ENCODE peak calls at places on chromosomes 6 and 20, in six cellular contexts. W is transverse colon, Q is HepG2, U is spleen, X is stomach, D is GM23338. J is an unnamed sample. For H3K36me3, the result is how much of the 10 kb centered on the place peaks cover.

GRCh38 chr6:165831812-165832470 is 168.9 kb upstream of the PDE10A start:
- DNase-seq in W (no peak), Q (no peak), U (no peak), X (no peak), D (no peak), J (no peak)

GRCh38 chr6:73308712-73309533 is 45.2 kb downstream of the DPPA5 start:
- DNase-seq in W (no peak), Q (no peak), U (no peak), X (no peak), D (peak), J (no peak)

GRCh38 chr6:167855825-167856425 is 29.2 kb downstream of the AFDN start:
- DNase-seq in W (no peak), Q (peak), U (no peak), X (no peak), D (no peak), J (peak)

GRCh38 chr6:15431762-15432495 is 186.1 kb downstream of the JARID2 start:
- DNase-seq in W (no peak), Q (peak), U (no peak), X (no peak), D (no peak), J (no peak)

GRCh38 chr6:128112494-128112893 is 211.6 kb upstream of the THEMIS start:
- DNase-seq in W (no peak), Q (no peak), U (no peak), X (no peak), D (no peak), J (no peak)

GRCh38 chr6:151257984-151258445 is 18.2 kb downstream of the AKAP12 start:
- DNase-seq in W (no peak), Q (no peak), U (no peak), X (no peak), D (no peak), J (no peak)

GRCh38 chr6:155001482-155001881 is 6.4 kb downstream of the TIAM2 start:
- DNase-seq in W (no peak), Q (peak), U (no peak), X (no peak), D (no peak), J (no peak)

GRCh38 chr6:125953502-125953875 is 3.1 kb upstream of the HINT3 start:
- DNase-seq in W (peak), Q (peak), U (peak), X (peak), D (peak), J (no peak)

GRCh38 chr6:130993292-130993765 is 69.7 kb downstream of the EPB41L2 start:
- DNase-seq in W (no peak), Q (no peak), U (no peak), X (no peak), D (peak), J (no peak)

GRCh38 chr6:127566671-127567070 is 10.3 kb upstream of the C6orf58 start:
- DNase-seq in W (no peak), Q (no peak), U (no peak), X (no peak), D (no peak), J (no peak)

GRCh38 chr6:87342829-87343228 is 1.8 kb upstream of the C6orf163 start:
- DNase-seq in W (no peak), Q (peak), U (no peak), X (no peak), D (no peak), J (no peak)

GRCh38 chr6:28768187-28768913 is 155.4 kb downstream of the TRIM27 start:
- DNase-seq in W (no peak), Q (no peak), U (no peak), X (no peak), D (no peak), J (no peak)

GRCh38 chr6:127966616-127967015 is 65.8 kb upstream of the THEMIS start:
- DNase-seq in W (no peak), Q (no peak), U (no peak), X (no peak), D (no peak), J (no peak)

GRCh38 chr6:14386263-14386981 is 268.9 kb downstream of the CD83 start:
- DNase-seq in W (no peak), Q (no peak), U (no peak), X (no peak), D (no peak), J (no peak)

GRCh38 chr20:32458061-32458836 is 100.1 kb downstream of the ASXL1 start:
- DNase-seq in W (no peak), Q (no peak), U (no peak), X (no peak), D (peak), J (no peak)

GRCh38 chr6:140321891-140322290 is 947.4 kb upstream of the CITED2 start:
- DNase-seq in W (no peak), Q (no peak), U (no peak), X (no peak), D (no peak), J (no peak)

GRCh38 chr6:21538186-21538798 is 55.3 kb upstream of the SOX4 start:
- DNase-seq in W (no peak), Q (peak), U (no peak), X (no peak), D (no peak), J (peak)

GRCh38 chr6:89597988-89598387 is 40.6 kb downstream of the LYRM2 start:
- DNase-seq in W (no peak), Q (peak), U (no peak), X (no peak), D (peak), J (peak)

GRCh38 chr20:57434390-57434700 is 43.1 kb downstream of the RBM38 start:
- DNase-seq in W (no peak), Q (no peak), U (peak), X (no peak), D (no peak), J (no peak)
- TF ChIP-seq CTCF in W (no peak), Q (no peak), U (no peak), X (no peak), D (peak), J (peak)

DNA sequence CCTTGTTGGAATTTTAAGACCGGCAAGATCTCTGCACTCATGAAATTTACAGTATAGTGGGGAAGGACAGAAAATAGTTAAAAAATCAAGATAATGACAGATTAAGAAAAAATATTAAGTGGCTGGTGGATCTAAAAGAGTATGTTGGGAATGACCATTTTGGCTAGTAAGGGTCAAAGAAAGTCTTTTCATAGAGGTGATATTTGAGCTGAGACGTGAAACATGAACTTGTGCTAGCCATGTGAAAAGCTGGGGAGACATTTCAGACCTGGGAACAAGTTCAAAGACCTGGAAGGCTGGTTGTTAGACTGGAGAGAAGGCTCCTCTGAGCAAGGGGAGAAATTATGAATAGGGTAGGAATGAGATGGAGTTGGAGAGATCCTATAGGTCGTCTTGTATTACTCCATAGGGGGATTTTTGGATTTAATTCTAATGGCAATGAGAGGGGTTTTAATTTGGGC is 4.7 kb downstream of the BICRAL start:
- DNase-seq in W (no peak), Q (no peak), U (no peak), X (no peak), D (no peak), J (no peak)
- H3K4me3 ChIP-seq in W (no peak), Q (no peak), U (no peak), X (peak), D (no peak), J (no peak)

GRCh38 chr6:57265755-57266221 is 43.7 kb upstream of the RAB23 start:
- DNase-seq in W (no peak), Q (no peak), U (no peak), X (no peak), D (no peak), J (no peak)
- H3K36me3 ChIP-seq in W (under half), Q (under half), U (under half), X (under half), D (under half), J (under half)

GRCh38 chr20:47629907-47630306 is 128.2 kb downstream of the NCOA3 start:
- DNase-seq in W (no peak), Q (no peak), U (no peak), X (no peak), D (no peak), J (no peak)
- TF ChIP-seq CTCF in W (no peak), Q (no peak), U (no peak), X (no peak), D (no peak), J (no peak)

DNA sequence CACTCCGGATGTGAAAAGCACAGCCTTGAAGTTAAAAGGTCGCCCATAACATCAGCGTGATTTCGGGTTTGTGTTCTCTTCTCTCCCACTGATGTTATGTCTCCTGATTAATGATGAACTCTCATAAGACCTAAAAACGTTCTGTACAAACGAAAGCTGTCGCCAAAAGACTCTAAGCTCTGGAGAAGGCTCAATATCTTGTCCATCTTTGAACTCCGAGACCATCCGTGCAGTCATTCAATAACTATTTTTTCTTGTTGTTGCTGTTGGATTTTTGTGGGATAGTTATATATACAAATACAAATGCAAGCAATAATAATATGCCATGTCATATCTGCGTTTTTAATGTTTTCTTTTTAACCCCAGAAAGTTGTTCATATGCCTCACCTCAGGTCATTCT is 291.8 kb upstream of the MARCKS start:
- DNase-seq in W (no peak), Q (no peak), U (no peak), X (no peak), D (no peak), J (no peak)
- H3K4me3 ChIP-seq in W (peak), Q (no peak), U (no peak), X (peak), D (peak), J (no peak)

GRCh38 chr20:5551621-5552020 is 198.6 kb upstream of the SHLD1 start:
- DNase-seq in W (no peak), Q (no peak), U (no peak), X (no peak), D (no peak), J (no peak)
- H3K36me3 ChIP-seq in W (under half), Q (under half), U (half or more), X (half or more), D (under half), J (under half)

GRCh38 chr6:142746524-142746923 is 198.5 kb downstream of the HIVEP2 start:
- DNase-seq in W (no peak), Q (peak), U (no peak), X (no peak), D (peak), J (no peak)
- TF ChIP-seq CTCF in W (peak), Q (peak), U (peak), X (no peak), D (peak), J (peak)

GRCh38 chr20:1893721-1894470 is 1.3 kb upstream of the SIRPA start:
- DNase-seq in W (no peak), Q (peak), U (no peak), X (no peak), D (peak), J (no peak)
- H3K4me3 ChIP-seq in W (peak), Q (peak), U (peak), X (peak), D (peak), J (peak)